ENCODE peak calls at places on chromosomes 1 and 21, in ten cellular contexts. T is pancreas; Y is stimulated activated CD8-positive, alpha-beta memory T cell treated with anti-CD3 and anti-CD28 coated beads, Interleukin-4, amount 100 ng/mL, for 4 hours; X is sciatic nerve; L is fibroblast of the aortic adventitia; K is A549; Z is IMR-90; A is endothelial cell; I is natural killer cell; P is PC-3. U is an unnamed sample.

GRCh38 chr1:117821782-117822447 is 107.5 kb downstream of the GDAP2 start:
- DNase-seq in L (peak), A (no peak), P (peak), I (no peak), X (no peak), Y (no peak), K (peak), Z (peak), T (no peak), U (no peak)

GRCh38 chr1:218347713-218348627 is 2.8 kb downstream of the TGFB2 start:
- DNase-seq in L (peak), I (no peak), A (no peak), X (no peak), T (no peak), Y (no peak), K (peak), Z (peak), P (peak), U (no peak)

GRCh38 chr21:37658994-37659458 is 257.2 kb downstream of the KCNJ6 start:
- DNase-seq in K (peak), X (no peak), A (no peak), T (peak), Z (peak), Y (no peak), I (no peak), L (peak), P (peak), U (no peak)

GRCh38 chr1:46180082-46180616 is 3.9 kb upstream of the P3R3URF start:
- DNase-seq in T (peak), A (peak), K (peak), X (no peak), Y (no peak), P (peak), I (no peak), Z (no peak), L (no peak), U (peak)

GRCh38 chr1:220954321-220954720 is 75.1 kb downstream of the HLX start:
- DNase-seq in P (no peak), K (no peak), Z (no peak), L (no peak), X (no peak), A (no peak), Y (no peak), T (no peak), I (no peak), U (no peak)

GRCh38 chr1:247824023-247824422 is at the start of gene OR14A16:
- DNase-seq in Y (no peak), Z (no peak), I (no peak), P (no peak), A (no peak), X (no peak), K (no peak), T (no peak), L (no peak), U (no peak)

GRCh38 chr1:157646144-157646543 is 48.3 kb upstream of the FCRL4 start:
- DNase-seq in Z (no peak), Y (no peak), L (no peak), X (no peak), K (no peak), P (no peak), A (no peak), T (no peak), I (no peak), U (no peak)

GRCh38 chr1:3350441-3351261 is 103.8 kb upstream of the ARHGEF16 start:
- DNase-seq in A (no peak), I (no peak), P (no peak), T (no peak), Y (no peak), K (peak), Z (no peak), X (peak), L (peak), U (no peak)

GRCh38 chr1:22780696-22781095 is 70.1 kb downstream of the EPHB2 start:
- DNase-seq in P (peak), L (peak), Z (peak), I (no peak), K (peak), T (peak), X (no peak), Y (no peak), A (peak), U (peak)

GRCh38 chr1:231315887-231316286 is 21.8 kb downstream of the EXOC8 start:
- DNase-seq in L (peak), X (no peak), P (peak), Z (peak), Y (no peak), K (peak), A (peak), T (peak), I (no peak), U (peak)

GRCh38 chr1:224492015-224492414 is 57.4 kb upstream of the WDR26 start:
- DNase-seq in Z (no peak), I (no peak), X (no peak), P (no peak), L (no peak), T (no peak), A (no peak), K (no peak), Y (no peak), U (no peak)

GRCh38 chr1:16181887-16182719 is 26.2 kb upstream of the EPHA2 start:
- DNase-seq in A (peak), T (peak), Y (no peak), P (peak), X (peak), K (peak), L (peak), I (no peak), Z (peak), U (peak)

GRCh38 chr1:219568728-219569127 is 44.2 kb downstream of the ZC3H11B start:
- DNase-seq in X (no peak), K (peak), I (no peak), Z (no peak), L (no peak), A (no peak), P (peak), T (no peak), Y (no peak), U (no peak)

GRCh38 chr1:184380468-184380867 is 6.4 kb upstream of the C1orf21 start:
- DNase-seq in P (no peak), X (no peak), K (no peak), L (no peak), T (no peak), Z (no peak), Y (no peak), A (no peak), I (no peak), U (no peak)

GRCh38 chr1:224594360-224594759 is 21.8 kb upstream of the CNIH3 start:
- DNase-seq in T (no peak), Y (no peak), K (no peak), I (no peak), Z (no peak), X (no peak), L (no peak), A (no peak), P (no peak), U (no peak)

GRCh38 chr1:10538608-10539355 is 64.0 kb downstream of the PEX14 start:
- DNase-seq in X (no peak), T (no peak), P (no peak), Y (no peak), L (no peak), A (no peak), Z (peak), I (no peak), K (no peak), U (no peak)

GRCh38 chr1:95770596-95770995 is 536.6 kb downstream of the RWDD3 start:
- DNase-seq in P (no peak), Y (no peak), Z (no peak), T (no peak), X (no peak), K (no peak), I (no peak), L (no peak), A (no peak), U (no peak)

GRCh38 chr1:225509770-225510169 is 81.9 kb upstream of the LBR start:
- DNase-seq in L (no peak), K (no peak), Y (no peak), I (no peak), A (no peak), X (no peak), T (no peak), P (peak), Z (peak), U (no peak)

GRCh38 chr1:219555802-219556201 is 57.1 kb downstream of the ZC3H11B start:
- DNase-seq in Z (peak), P (peak), T (no peak), A (no peak), L (peak), K (peak), X (no peak), I (no peak), Y (no peak), U (no peak)

GRCh38 chr21:33078907-33079582 is 9.1 kb downstream of the OLIG1 start:
- DNase-seq in X (no peak), K (peak), T (peak), Z (peak), A (no peak), I (peak), L (peak), P (peak), Y (peak), U (no peak)

GRCh38 chr1:203769505-203770343 is 4.7 kb downstream of the LAX1 start:
- DNase-seq in Y (no peak), Z (peak), I (no peak), T (peak), L (peak), X (no peak), P (peak), K (peak), A (peak), U (no peak)

GRCh38 chr1:169024800-169025253 is 81.7 kb upstream of the ATP1B1 start:
- DNase-seq in P (no peak), T (no peak), L (no peak), X (no peak), Z (no peak), A (no peak), K (no peak), I (no peak), Y (no peak), U (no peak)

GRCh38 chr1:84505167-84506001 is 802 bp upstream of the SPATA1 start:
- DNase-seq in I (no peak), A (no peak), K (no peak), L (peak), Y (no peak), P (peak), Z (peak), X (no peak), T (peak), U (peak)

GRCh38 chr1:8679929-8680504 is 137.4 kb downstream of the RERE start:
- DNase-seq in K (no peak), Z (no peak), A (no peak), T (no peak), X (no peak), I (no peak), P (no peak), Y (no peak), L (no peak), U (no peak)

GRCh38 chr1:29969576-29969975 is 733.3 kb downstream of the PTPRU start:
- DNase-seq in K (no peak), X (no peak), P (no peak), T (no peak), Y (no peak), A (no peak), L (no peak), Z (no peak), I (no peak), U (no peak)

GRCh38 chr1:213055767-213056166 is 4.7 kb downstream of the RPS6KC1 start:
- DNase-seq in Z (no peak), T (no peak), A (no peak), K (no peak), L (no peak), I (no peak), P (no peak), Y (no peak), X (no peak), U (no peak)

GRCh38 chr1:13801232-13801631 is 101.2 kb downstream of the PRDM2 start:
- DNase-seq in T (no peak), K (no peak), L (peak), Z (no peak), I (no peak), A (no peak), Y (no peak), X (no peak), P (peak), U (no peak)

GRCh38 chr1:204975568-204976235 is 67.3 kb upstream of the CNTN2 start:
- DNase-seq in X (no peak), Y (no peak), A (peak), T (peak), I (no peak), Z (peak), L (peak), P (peak), K (peak), U (peak)

GRCh38 chr1:2523191-2523890 is 3.1 kb downstream of the PANK4 start:
- DNase-seq in L (no peak), T (no peak), K (no peak), X (no peak), Z (peak), I (no peak), Y (no peak), P (peak), A (no peak), U (no peak)

GRCh38 chr1:46181343-46182260 is 5.3 kb upstream of the P3R3URF start:
- DNase-seq in T (no peak), K (no peak), Y (no peak), P (peak), X (no peak), L (peak), I (no peak), A (no peak), Z (peak), U (no peak)

GRCh38 chr1:204074274-204075115 is 1.6 kb downstream of the SOX13 start:
- DNase-seq in T (peak), A (peak), I (peak), Z (peak), K (peak), P (peak), L (peak), X (peak), Y (no peak), U (no peak)

GRCh38 chr1:28516518-28516956 is 10.7 kb downstream of the RCC1 start:
- DNase-seq in T (no peak), P (no peak), Y (no peak), Z (no peak), I (no peak), L (peak), A (no peak), X (no peak), K (no peak), U (no peak)

GRCh38 chr1:33256701-33257387 is 552 bp downstream of the ZNF362 start:
- DNase-seq in K (peak), Y (no peak), Z (peak), L (peak), I (peak), A (peak), P (peak), X (no peak), T (peak), U (no peak)

GRCh38 chr1:41399148-41399795 is 38.0 kb downstream of the FOXO6 start:
- DNase-seq in I (no peak), Z (no peak), Y (no peak), L (no peak), A (no peak), T (no peak), P (no peak), X (no peak), K (no peak), U (no peak)

GRCh38 chr1:223001653-223002634 is 141.1 kb downstream of the TLR5 start:
- DNase-seq in T (no peak), P (peak), Y (no peak), I (no peak), L (peak), Z (no peak), A (no peak), X (no peak), K (peak), U (no peak)

GRCh38 chr1:34885405-34886247 is 26.1 kb upstream of the SMIM12 start:
- DNase-seq in Y (no peak), A (peak), L (peak), T (peak), P (no peak), K (no peak), I (no peak), X (no peak), Z (no peak), U (peak)